ENCODE peak calls at places on chromosomes 5 and 9, in four cellular contexts. H is K562, R is GM12878, B is HepG2. J is an unnamed sample.

GRCh38 chr5:157961176-157961575 is 102.2 kb upstream of the CLINT1 start:
- DNase-seq in H (no peak), R (no peak), B (no peak), J (no peak)

GRCh38 chr5:75052461-75053285 is at the start of gene GCNT4:
- DNase-seq in H (no peak), R (no peak), B (no peak), J (peak)

GRCh38 chr5:85000671-85001070 is 616.0 kb upstream of the EDIL3 start:
- DNase-seq in H (no peak), R (no peak), B (no peak), J (no peak)

GRCh38 chr5:136446565-136446964 is 81.2 kb upstream of the TRPC7 start:
- DNase-seq in H (no peak), R (no peak), B (peak), J (no peak)

GRCh38 chr9:107751522-107752235 is 262.1 kb upstream of the KLF4 start:
- DNase-seq in H (peak), R (peak), B (peak), J (no peak)

GRCh38 chr5:158166424-158166823 is 307.5 kb upstream of the CLINT1 start:
- DNase-seq in H (peak), R (no peak), B (no peak), J (no peak)

GRCh38 chr9:113564804-113565237 is 101.3 kb downstream of the RGS3 start:
- DNase-seq in H (no peak), R (no peak), B (no peak), J (no peak)

GRCh38 chr5:97365918-97366317 is 182.9 kb upstream of the RIOK2 start:
- DNase-seq in H (no peak), R (no peak), B (no peak), J (no peak)

GRCh38 chr5:124057815-124058231 is 545.8 kb downstream of the CSNK1G3 start:
- DNase-seq in H (no peak), R (no peak), B (no peak), J (no peak)

GRCh38 chr9:89037325-89037724 is 46.1 kb downstream of the S1PR3 start:
- DNase-seq in H (no peak), R (no peak), B (no peak), J (no peak)

GRCh38 chr9:82681809-82682208 is 381.1 kb downstream of the RASEF start:
- DNase-seq in H (no peak), R (no peak), B (no peak), J (no peak)

GRCh38 chr5:135359374-135360165 is 39.5 kb downstream of the MACROH2A1 start:
- DNase-seq in H (no peak), R (no peak), B (no peak), J (no peak)

GRCh38 chr9:136951541-136952353 is at the start of gene LCN12:
- DNase-seq in H (no peak), R (no peak), B (no peak), J (no peak)

GRCh38 chr5:112930082-112930344 is 8.0 kb upstream of the REEP5 start:
- DNase-seq in H (no peak), R (peak), B (no peak), J (no peak)

GRCh38 chr9:25964239-25964638 is 286.0 kb upstream of the TUSC1 start:
- DNase-seq in H (no peak), R (no peak), B (peak), J (peak)

GRCh38 chr5:170809551-170809950 is 26.0 kb downstream of the GABRP start:
- DNase-seq in H (peak), R (no peak), B (no peak), J (peak)

GRCh38 chr5:38448553-38449350 is 107.7 kb downstream of the LIFR start:
- DNase-seq in H (no peak), R (no peak), B (no peak), J (no peak)

GRCh38 chr9:20315672-20316071 is 306.6 kb downstream of the MLLT3 start:
- DNase-seq in H (no peak), R (no peak), B (no peak), J (no peak)

GRCh38 chr5:13816126-13816525 is 128.4 kb downstream of the DNAH5 start:
- DNase-seq in H (no peak), R (no peak), B (no peak), J (no peak)

GRCh38 chr5:165559645-165560044 is 2054.2 kb downstream of the MAT2B start:
- DNase-seq in H (no peak), R (no peak), B (no peak), J (no peak)

GRCh38 chr9:120928720-120929389 is 2.3 kb upstream of the TRAF1 start:
- DNase-seq in H (no peak), R (no peak), B (peak), J (peak)

GRCh38 chr9:121673576-121673975 is 22.1 kb downstream of the DAB2IP start:
- DNase-seq in H (no peak), R (no peak), B (no peak), J (no peak)

GRCh38 chr9:85743290-85744128 is 1.8 kb upstream of the AGTPBP1 start:
- DNase-seq in H (peak), R (no peak), B (peak), J (peak)

GRCh38 chr5:107203231-107203630 is 467.5 kb downstream of the EFNA5 start:
- DNase-seq in H (no peak), R (no peak), B (no peak), J (no peak)

GRCh38 chr5:112957970-112958773 is 18.4 kb upstream of the DCP2 start:
- DNase-seq in H (peak), R (peak), B (peak), J (no peak)

GRCh38 chr9:73038613-73039012 is 85.8 kb upstream of the ALDH1A1 start:
- DNase-seq in H (peak), R (no peak), B (no peak), J (no peak)

GRCh38 chr5:67437905-67438845 is 241.6 kb upstream of the CD180 start:
- DNase-seq in H (no peak), R (no peak), B (no peak), J (no peak)

GRCh38 chr9:20351715-20352114 is 270.6 kb downstream of the MLLT3 start:
- DNase-seq in H (no peak), R (no peak), B (no peak), J (no peak)

GRCh38 chr5:140223567-140223966 is 48.6 kb downstream of the CYSTM1 start:
- DNase-seq in H (peak), R (no peak), B (peak), J (no peak)

GRCh38 chr5:157327771-157328170 is 61.8 kb downstream of the CYFIP2 start:
- DNase-seq in H (no peak), R (no peak), B (no peak), J (no peak)

GRCh38 chr9:97703437-97704326 is 6.5 kb upstream of the XPA start:
- DNase-seq in H (peak), R (peak), B (peak), J (no peak)
- TF ChIP-seq BHLHE40 in H (no peak), R (no peak), B (peak), J (no peak)

DNA sequence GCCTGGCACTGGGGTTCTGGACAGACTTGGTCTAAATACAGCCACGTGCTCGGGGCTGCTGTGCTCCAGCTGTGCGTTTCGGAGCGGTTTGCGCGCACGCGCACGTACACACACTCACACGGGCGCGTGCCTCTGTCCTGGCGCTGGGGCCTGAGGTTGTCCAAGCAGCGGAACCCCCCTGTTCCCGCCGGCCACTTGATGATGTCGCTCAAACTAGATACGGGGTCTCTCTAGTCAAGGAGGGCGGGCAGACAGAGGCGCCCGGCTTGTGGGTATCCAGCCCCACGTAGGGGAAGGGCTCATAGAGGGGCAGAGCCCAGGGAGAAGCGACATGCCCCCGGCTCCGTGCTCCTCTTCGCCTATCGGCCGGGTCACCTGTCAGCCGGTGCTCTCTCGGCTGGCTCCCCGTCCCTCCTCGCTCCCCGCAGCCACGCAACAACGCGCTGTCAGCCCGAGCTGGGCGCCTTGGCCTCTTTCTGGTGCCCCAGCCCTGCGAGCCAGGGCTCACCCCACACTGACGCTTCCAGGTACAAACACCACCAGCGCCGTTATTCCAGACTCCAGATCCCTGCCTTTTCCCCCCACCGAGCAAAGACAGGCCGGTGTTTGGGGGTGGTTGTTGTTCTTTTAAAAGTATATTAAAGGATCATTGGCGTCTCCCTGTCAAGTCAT is 8.8 kb downstream of the NR2F1-AS1 start:
- DNase-seq in H (no peak), R (no peak), B (no peak), J (no peak)
- TF ChIP-seq SP1 in H (no peak), R (no peak), B (no peak), J (no peak)

GRCh38 chr5:175652741-175653663 is 4.9 kb upstream of the HRH2 start:
- DNase-seq in H (no peak), R (no peak), B (no peak), J (no peak)
- TF ChIP-seq BHLHE40 in H (no peak), R (no peak), B (no peak), J (no peak)

DNA sequence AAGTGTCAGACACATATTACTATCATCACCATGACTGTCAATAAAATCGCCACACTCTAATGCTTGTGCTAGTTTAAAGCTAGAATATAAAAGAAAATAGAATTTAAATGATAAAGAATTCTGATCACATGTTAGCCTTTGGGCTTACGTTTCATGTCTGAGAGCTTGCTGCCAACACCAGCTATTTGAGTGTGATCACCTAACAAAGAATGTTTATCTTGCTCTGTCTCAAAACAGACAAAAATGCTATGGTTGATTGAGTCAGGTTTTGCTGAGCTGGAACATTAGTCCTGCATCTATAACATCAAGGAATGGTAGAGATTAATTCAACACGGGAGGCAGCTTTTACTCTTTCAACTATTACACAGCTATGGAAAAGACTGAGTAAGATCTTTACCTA is 50.7 kb downstream of the MSX2 start:
- DNase-seq in H (no peak), R (no peak), B (no peak), J (no peak)
- TF ChIP-seq SP1 in H (no peak), R (no peak), B (no peak), J (no peak)

GRCh38 chr9:114691046-114691955 is 9.3 kb upstream of the TEX48 start:
- DNase-seq in H (no peak), R (peak), B (no peak), J (no peak)
- TF ChIP-seq BHLHE40 in H (no peak), R (peak), B (no peak), J (no peak)

GRCh38 chr5:31197183-31197582 is 3.7 kb downstream of the CDH6 start:
- DNase-seq in H (no peak), R (no peak), B (no peak), J (no peak)
- TF ChIP-seq SP1 in H (no peak), R (no peak), B (no peak), J (no peak)

GRCh38 chr9:22118810-22119479 is 109.8 kb upstream of the CDKN2B start:
- DNase-seq in H (no peak), R (no peak), B (no peak), J (no peak)

GRCh38 chr9:22124263-22125011 is 115.3 kb upstream of the CDKN2B start:
- DNase-seq in H (no peak), R (no peak), B (no peak), J (peak)

GRCh38 chr9:22119537-22120167 is 110.5 kb upstream of the CDKN2B start:
- DNase-seq in H (no peak), R (no peak), B (peak), J (peak)

GRCh38 chr9:22117511-22118388 is 108.6 kb upstream of the CDKN2B start:
- DNase-seq in H (no peak), R (no peak), B (peak), J (no peak)

GRCh38 chr9:22120595-22120994 is 111.5 kb upstream of the CDKN2B start:
- DNase-seq in H (no peak), R (no peak), B (no peak), J (no peak)
- TF ChIP-seq BHLHE40 in H (no peak), R (no peak), B (no peak), J (no peak)

DNA sequence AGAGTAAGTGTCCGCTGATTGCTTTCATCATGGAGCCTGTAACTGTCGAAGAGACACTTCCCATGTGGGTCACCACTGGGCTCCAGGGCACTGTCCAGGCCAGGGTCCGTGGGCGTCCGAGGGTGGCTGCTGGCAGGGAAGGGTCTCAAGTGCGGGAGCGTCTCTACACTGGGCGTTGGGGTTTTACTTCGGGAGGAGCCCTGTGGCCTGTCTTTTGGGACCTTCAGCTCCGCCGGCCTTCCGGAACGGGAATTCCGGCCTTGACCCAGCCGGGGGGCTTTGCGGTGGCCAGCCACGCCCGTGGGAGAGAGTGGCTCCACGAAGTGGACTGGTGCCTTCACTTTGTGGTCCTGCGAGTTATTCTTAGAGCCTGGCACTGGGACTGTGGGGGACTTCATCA is 86.2 kb downstream of the CAMSAP1 start:
- DNase-seq in H (no peak), R (no peak), B (no peak), J (no peak)
- TF ChIP-seq SP1 in H (no peak), R (no peak), B (no peak), J (no peak)

GRCh38 chr9:32581512-32582143 is 8.7 kb upstream of the NDUFB6 start:
- DNase-seq in H (peak), R (no peak), B (peak), J (peak)
- TF ChIP-seq BHLHE40 in H (no peak), R (no peak), B (no peak), J (no peak)